ENCODE peak calls at places on chromosomes 12 and 14, in seven cellular contexts. O is dorsolateral prefrontal cortex; N is T follicular helper cell; Y is activated CD8-positive, alpha-beta memory T cell treated with anti-CD3 and anti-CD28 coated beads, Interleukin-2, amount 50 U/mL, for 4 hours; S is fibroblast of pulmonary artery; D is endodermal cell; R is stimulated activated CD4-positive, alpha-beta T cell treated with anti-CD3 and anti-CD28 coated beads, Interleukin-2, amount 100 ng/mL, for 24 hours. K is an unnamed sample.

GRCh38 chr14:52299692-52300278 is 14.3 kb upstream of the PTGER2 start:
- DNase-seq in N (no peak), O (no peak), Y (no peak), S (peak; percentile 72), D (no peak), R (no peak), K (peak; percentile 66)

GRCh38 chr12:26567126-26567525 is 265.9 kb downstream of the ITPR2 start:
- DNase-seq in R (no peak), S (no peak), O (no peak), N (no peak), D (no peak), Y (no peak), K (no peak)

GRCh38 chr14:76339922-76340615 is 35.9 kb upstream of the ESRRB start:
- DNase-seq in R (no peak), Y (no peak), D (no peak), N (no peak), S (no peak), O (no peak), K (no peak)

GRCh38 chr12:75533239-75533638 is 21.8 kb upstream of the KRR1 start:
- DNase-seq in S (peak; percentile 14), N (no peak), R (no peak), O (no peak), D (no peak), Y (no peak), K (no peak)

GRCh38 chr14:53517276-53517960 is 364.3 kb upstream of the DDHD1 start:
- DNase-seq in N (no peak), S (no peak), D (no peak), Y (no peak), R (no peak), O (no peak), K (no peak)

GRCh38 chr14:35121026-35121886 is 534 bp downstream of the PPP2R3C start:
- DNase-seq in Y (no peak), O (no peak), D (peak; percentile 49), R (no peak), S (peak; percentile 21), N (no peak), K (peak; percentile 28)

GRCh38 chr12:116299548-116300150 is 22.2 kb upstream of the MED13L start:
- DNase-seq in D (peak; percentile 67), O (no peak), N (no peak), R (no peak), Y (no peak), S (no peak), K (no peak)

GRCh38 chr14:101227611-101228594 is 324.4 kb upstream of the RTL1 start:
- DNase-seq in Y (no peak), O (no peak), R (no peak), D (peak; percentile 41), N (no peak), S (no peak), K (no peak)

GRCh38 chr12:104886418-104887401 is 71.4 kb downstream of the SLC41A2 start:
- DNase-seq in R (no peak), N (no peak), O (no peak), D (no peak), Y (no peak), S (peak; percentile 72), K (no peak)

GRCh38 chr14:54565236-54566151 is 1.4 kb upstream of the SAMD4A start:
- DNase-seq in O (peak; percentile 92), N (peak; percentile 74), S (peak; percentile 87), Y (peak; percentile 81), D (peak; percentile 95), R (peak; percentile 72), K (peak; percentile 86)

GRCh38 chr14:103696027-103696402 is 19.2 kb downstream of the XRCC3 start:
- DNase-seq in O (peak; percentile 46), S (no peak), Y (no peak), D (no peak), R (no peak), N (no peak), K (no peak)

K was measured in HAP-1.